ENCODE peak calls at places on chromosomes 6 and 20, in nine cellular contexts. N is ascending aorta, S is cardiac fibroblast, Q is HCT116, M is heart right ventricle, L is uterus, Y is adrenal gland, K is OCI-LY7, R is AG10803. G is an unnamed sample.

GRCh38 chr6:110329729-110330436 is 28.3 kb downstream of the METTL24 start:
- DNase-seq in N (no peak), S (peak), Q (no peak), M (no peak), L (no peak), Y (no peak), K (no peak), R (peak), G (no peak)

GRCh38 chr6:38912378-38912777 is 136.2 kb upstream of the GLP1R start:
- DNase-seq in N (no peak), S (no peak), Q (no peak), M (no peak), L (no peak), Y (no peak), K (no peak), R (no peak), G (no peak)

GRCh38 chr6:7086488-7086887 is 21.3 kb upstream of the RREB1 start:
- DNase-seq in N (no peak), S (peak), Q (no peak), M (no peak), L (peak), Y (peak), K (no peak), R (peak), G (peak)

GRCh38 chr20:41135888-41136243 is 1.5 kb upstream of the PLCG1 start:
- DNase-seq in N (no peak), S (no peak), Q (no peak), M (no peak), L (no peak), Y (no peak), K (no peak), R (no peak), G (no peak)

GRCh38 chr6:42727627-42728026 is 5.2 kb upstream of the PRPH2 start:
- DNase-seq in N (no peak), S (no peak), Q (no peak), M (no peak), L (peak), Y (no peak), K (no peak), R (no peak), G (no peak)

GRCh38 chr20:1486566-1486965 is 4.7 kb downstream of the SIRPB2 start:
- DNase-seq in N (no peak), S (no peak), Q (no peak), M (no peak), L (no peak), Y (no peak), K (no peak), R (no peak), G (no peak)

GRCh38 chr6:84868149-84868548 is 103.8 kb upstream of the TBX18 start:
- DNase-seq in N (no peak), S (no peak), Q (no peak), M (no peak), L (no peak), Y (no peak), K (no peak), R (no peak), G (no peak)

GRCh38 chr20:51656726-51657260 is 111.4 kb downstream of the ATP9A start:
- DNase-seq in N (no peak), S (no peak), Q (no peak), M (no peak), L (no peak), Y (no peak), K (no peak), R (no peak), G (no peak)

GRCh38 chr6:12791371-12791770 is 74.8 kb downstream of the PHACTR1 start:
- DNase-seq in N (no peak), S (no peak), Q (no peak), M (no peak), L (no peak), Y (no peak), K (no peak), R (peak), G (no peak)

GRCh38 chr20:37971561-37972127 is 61.6 kb downstream of the TTI1 start:
- DNase-seq in N (no peak), S (no peak), Q (no peak), M (no peak), L (no peak), Y (peak), K (no peak), R (no peak), G (no peak)

GRCh38 chr6:44006123-44006871 is 121.0 kb downstream of the MRPL14 start:
- DNase-seq in N (no peak), S (no peak), Q (no peak), M (no peak), L (no peak), Y (no peak), K (no peak), R (peak), G (peak)

GRCh38 chr20:23061713-23062561 is 12.5 kb upstream of the THBD start:
- DNase-seq in N (peak), S (peak), Q (no peak), M (peak), L (peak), Y (peak), K (peak), R (peak), G (peak)

GRCh38 chr6:6538301-6538700 is 50.2 kb upstream of the LY86 start:
- DNase-seq in N (no peak), S (no peak), Q (no peak), M (no peak), L (no peak), Y (no peak), K (no peak), R (no peak), G (no peak)

GRCh38 chr6:81781624-81782023 is 29.1 kb upstream of the TENT5A start:
- DNase-seq in N (no peak), S (no peak), Q (no peak), M (no peak), L (no peak), Y (no peak), K (no peak), R (no peak), G (no peak)

GRCh38 chr6:44805239-44805849 is 417.8 kb downstream of the CDC5L start:
- DNase-seq in N (no peak), S (peak), Q (no peak), M (no peak), L (no peak), Y (no peak), K (no peak), R (peak), G (peak)

GRCh38 chr6:161169690-161170089 is 104.2 kb downstream of the AGPAT4 start:
- DNase-seq in N (no peak), S (peak), Q (no peak), M (no peak), L (peak), Y (peak), K (peak), R (peak), G (peak)

GRCh38 chr6:55046869-55047422 is 127.4 kb upstream of the HCRTR2 start:
- DNase-seq in N (no peak), S (peak), Q (no peak), M (no peak), L (no peak), Y (no peak), K (no peak), R (no peak), G (no peak)

GRCh38 chr6:43393597-43393996 is 24.1 kb upstream of the ZNF318 start:
- DNase-seq in N (no peak), S (no peak), Q (no peak), M (no peak), L (no peak), Y (no peak), K (no peak), R (no peak), G (no peak)

GRCh38 chr6:99613398-99613704 is 6.7 kb downstream of the PRDM13 start:
- DNase-seq in N (no peak), S (peak), Q (no peak), M (peak), L (no peak), Y (no peak), K (peak), R (peak), G (no peak)

GRCh38 chr6:72654101-72654618 is 32.3 kb downstream of the KCNQ5 start:
- DNase-seq in N (no peak), S (no peak), Q (no peak), M (no peak), L (no peak), Y (no peak), K (no peak), R (no peak), G (no peak)

GRCh38 chr20:25863536-25864325 is 167.1 kb upstream of the ZNF337 start:
- DNase-seq in N (no peak), S (no peak), Q (no peak), M (no peak), L (no peak), Y (peak), K (no peak), R (no peak), G (no peak)

GRCh38 chr6:63418741-63419140 is 99.0 kb upstream of the LGSN start:
- DNase-seq in N (no peak), S (no peak), Q (no peak), M (no peak), L (no peak), Y (no peak), K (no peak), R (no peak), G (no peak)

GRCh38 chr6:84892666-84893065 is 128.3 kb upstream of the TBX18 start:
- DNase-seq in N (no peak), S (peak), Q (no peak), M (no peak), L (no peak), Y (no peak), K (no peak), R (peak), G (peak)

GRCh38 chr20:6576721-6577120 is 190.8 kb upstream of the BMP2 start:
- DNase-seq in N (no peak), S (peak), Q (no peak), M (no peak), L (no peak), Y (no peak), K (no peak), R (peak), G (peak)

GRCh38 chr20:57708694-57709673 is 831 bp downstream of the PMEPA1 start:
- DNase-seq in N (peak), S (peak), Q (no peak), M (peak), L (peak), Y (peak), K (no peak), R (no peak), G (no peak)

GRCh38 chr6:30877419-30878262 is 6.7 kb upstream of the DDR1 start:
- DNase-seq in N (peak), S (peak), Q (peak), M (peak), L (peak), Y (peak), K (peak), R (peak), G (peak)

GRCh38 chr6:14851286-14851685 is 394.6 kb upstream of the JARID2 start:
- DNase-seq in N (no peak), S (peak), Q (no peak), M (no peak), L (no peak), Y (no peak), K (no peak), R (peak), G (no peak)

GRCh38 chr6:132511159-132511835 is 1.6 kb downstream of the STX7 start:
- DNase-seq in N (no peak), S (peak), Q (no peak), M (no peak), L (no peak), Y (no peak), K (peak), R (no peak), G (no peak)

GRCh38 chr6:158653577-158654354 is 3.9 kb downstream of the SYTL3 start:
- DNase-seq in N (peak), S (no peak), Q (no peak), M (peak), L (no peak), Y (peak), K (no peak), R (peak), G (peak)

GRCh38 chr6:15907914-15908518 is 220.9 kb upstream of the MYLIP start:
- DNase-seq in N (no peak), S (no peak), Q (no peak), M (no peak), L (no peak), Y (no peak), K (no peak), R (no peak), G (no peak)

GRCh38 chr6:108714012-108714773 is 134.0 kb upstream of the ARMC2 start:
- DNase-seq in N (peak), S (peak), Q (no peak), M (no peak), L (peak), Y (peak), K (no peak), R (peak), G (peak)

GRCh38 chr6:169157474-169158181 is 96.0 kb downstream of the THBS2 start:
- DNase-seq in N (peak), S (peak), Q (no peak), M (no peak), L (no peak), Y (no peak), K (no peak), R (no peak), G (no peak)

GRCh38 chr6:104983776-104984175 is 26.9 kb downstream of the LIN28B start:
- DNase-seq in N (no peak), S (no peak), Q (no peak), M (no peak), L (no peak), Y (no peak), K (no peak), R (no peak), G (no peak)

GRCh38 chr6:74579794-74580193 is 626.1 kb downstream of the COL12A1 start:
- DNase-seq in N (no peak), S (no peak), Q (no peak), M (no peak), L (no peak), Y (no peak), K (no peak), R (no peak), G (no peak)

GRCh38 chr6:88141641-88142298 is 24.4 kb downstream of the CNR1 start:
- DNase-seq in N (no peak), S (no peak), Q (no peak), M (no peak), L (no peak), Y (no peak), K (peak), R (no peak), G (no peak)

GRCh38 chr6:1109134-1109533 is 202.8 kb upstream of the FOXQ1 start:
- DNase-seq in N (no peak), S (no peak), Q (no peak), M (no peak), L (no peak), Y (no peak), K (no peak), R (no peak), G (no peak)

GRCh38 chr6:97465877-97466710 is 183.1 kb upstream of the MMS22L start:
- DNase-seq in N (no peak), S (no peak), Q (no peak), M (no peak), L (no peak), Y (no peak), K (no peak), R (no peak), G (no peak)

GRCh38 chr20:10553326-10553984 is 118.3 kb downstream of the SLX4IP start:
- DNase-seq in N (peak), S (peak), Q (no peak), M (peak), L (peak), Y (peak), K (peak), R (peak), G (peak)

GRCh38 chr20:43752561-43753301 is 25.9 kb upstream of the GTSF1L start:
- DNase-seq in N (no peak), S (peak), Q (no peak), M (no peak), L (no peak), Y (peak), K (peak), R (peak), G (peak)

GRCh38 chr20:43750774-43751166 is 24.0 kb upstream of the GTSF1L start:
- DNase-seq in N (no peak), S (no peak), Q (no peak), M (no peak), L (no peak), Y (no peak), K (no peak), R (no peak), G (no peak)

GRCh38 chr20:43749734-43750294 is 23.0 kb upstream of the GTSF1L start:
- DNase-seq in N (peak), S (peak), Q (peak), M (peak), L (peak), Y (peak), K (peak), R (peak), G (peak)

GRCh38 chr20:43751167-43752050 is 24.6 kb upstream of the GTSF1L start:
- DNase-seq in N (no peak), S (peak), Q (no peak), M (no peak), L (no peak), Y (no peak), K (peak), R (peak), G (peak)

DNA sequence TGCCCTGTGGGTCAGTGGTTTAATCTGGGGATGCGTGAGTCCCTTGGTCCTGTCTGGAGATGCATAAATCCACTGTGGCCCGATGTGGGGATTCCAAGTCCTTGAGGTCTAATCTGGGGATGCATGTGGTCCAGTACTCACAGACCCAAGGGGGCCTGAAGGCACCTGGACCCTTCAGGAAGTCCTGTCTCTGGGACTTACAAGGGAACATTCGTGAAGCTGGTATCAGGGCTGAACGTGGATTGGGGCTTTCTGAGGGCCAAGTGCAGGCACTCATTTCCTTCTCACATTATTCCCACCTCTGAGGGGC is 25.2 kb upstream of the GTSF1L start:
- DNase-seq in N (no peak), S (no peak), Q (no peak), M (no peak), L (no peak), Y (no peak), K (no peak), R (no peak), G (no peak)
- H3K4me3 ChIP-seq in N (no peak), S (no peak), Q (no peak), M (no peak), L (no peak), Y (no peak), K (peak), R (no peak), G (no peak)

GRCh38 chr6:52887912-52888535 is 21.5 kb downstream of the GSTA3 start:
- DNase-seq in N (no peak), S (no peak), Q (no peak), M (no peak), L (no peak), Y (no peak), K (no peak), R (no peak), G (no peak)

GRCh38 chr6:52881662-52881995 is 27.9 kb downstream of the GSTA3 start:
- DNase-seq in N (no peak), S (no peak), Q (no peak), M (no peak), L (no peak), Y (no peak), K (no peak), R (no peak), G (no peak)

GRCh38 chr6:52877786-52878185 is 31.7 kb downstream of the GSTA3 start:
- DNase-seq in N (no peak), S (no peak), Q (no peak), M (no peak), L (no peak), Y (no peak), K (no peak), R (peak), G (peak)

GRCh38 chr6:52877168-52877567 is 32.3 kb downstream of the GSTA3 start:
- DNase-seq in N (no peak), S (peak), Q (peak), M (no peak), L (no peak), Y (no peak), K (no peak), R (peak), G (peak)

DNA sequence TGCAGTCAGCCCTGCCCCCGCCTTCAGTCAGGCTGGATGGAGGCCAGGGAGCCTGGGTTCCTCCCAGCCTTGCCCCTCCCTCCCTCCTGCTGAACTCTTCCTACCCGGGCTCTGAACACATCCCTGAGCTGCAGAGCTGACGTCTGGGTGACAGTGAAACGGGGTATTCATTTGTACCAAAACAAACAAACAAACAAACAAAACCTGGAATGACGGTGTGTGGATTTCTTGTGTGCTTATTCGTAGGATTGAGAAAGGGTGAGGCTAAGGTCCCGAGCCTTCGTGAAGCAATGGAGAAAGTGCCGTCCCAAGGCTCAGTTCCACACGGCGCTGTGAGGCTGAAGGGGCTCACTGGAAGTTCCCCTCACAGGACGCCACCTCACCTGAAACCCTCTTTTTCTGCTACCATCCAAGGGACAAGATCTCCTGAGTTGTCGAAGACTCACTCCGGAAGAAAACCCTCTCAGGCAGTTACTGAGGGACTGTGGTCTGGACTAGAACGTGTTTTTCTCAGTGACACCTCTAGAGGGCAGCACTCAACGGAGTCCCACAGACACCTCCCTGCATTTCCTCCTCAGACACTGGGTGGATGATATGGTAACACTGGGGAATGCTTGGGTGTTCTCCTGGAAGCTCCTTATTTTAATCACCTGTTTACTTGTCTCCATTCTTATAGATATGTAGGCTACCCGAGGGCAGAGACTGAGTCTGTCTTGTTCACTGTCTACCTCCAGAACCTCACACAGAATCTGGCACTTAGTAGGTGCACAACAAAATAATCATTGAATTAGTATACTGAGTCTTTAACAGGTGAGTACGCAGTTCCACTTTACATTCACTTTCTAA is 27.3 kb downstream of the GSTA3 start:
- DNase-seq in N (peak), S (peak), Q (peak), M (peak), L (peak), Y (peak), K (peak), R (peak), G (peak)
- TF ChIP-seq CTCF in N (peak), S (peak), Q (peak), M (peak), L (peak), Y (peak), K (peak), R (peak), G (peak)

GRCh38 chr6:35764238-35764896 is 12.0 kb upstream of the CLPSL2 start:
- DNase-seq in N (no peak), S (no peak), Q (peak), M (no peak), L (no peak), Y (no peak), K (no peak), R (no peak), G (no peak)
- H3K4me3 ChIP-seq in N (no peak), S (no peak), Q (peak), M (no peak), L (no peak), Y (no peak), K (no peak), R (no peak), G (no peak)

DNA sequence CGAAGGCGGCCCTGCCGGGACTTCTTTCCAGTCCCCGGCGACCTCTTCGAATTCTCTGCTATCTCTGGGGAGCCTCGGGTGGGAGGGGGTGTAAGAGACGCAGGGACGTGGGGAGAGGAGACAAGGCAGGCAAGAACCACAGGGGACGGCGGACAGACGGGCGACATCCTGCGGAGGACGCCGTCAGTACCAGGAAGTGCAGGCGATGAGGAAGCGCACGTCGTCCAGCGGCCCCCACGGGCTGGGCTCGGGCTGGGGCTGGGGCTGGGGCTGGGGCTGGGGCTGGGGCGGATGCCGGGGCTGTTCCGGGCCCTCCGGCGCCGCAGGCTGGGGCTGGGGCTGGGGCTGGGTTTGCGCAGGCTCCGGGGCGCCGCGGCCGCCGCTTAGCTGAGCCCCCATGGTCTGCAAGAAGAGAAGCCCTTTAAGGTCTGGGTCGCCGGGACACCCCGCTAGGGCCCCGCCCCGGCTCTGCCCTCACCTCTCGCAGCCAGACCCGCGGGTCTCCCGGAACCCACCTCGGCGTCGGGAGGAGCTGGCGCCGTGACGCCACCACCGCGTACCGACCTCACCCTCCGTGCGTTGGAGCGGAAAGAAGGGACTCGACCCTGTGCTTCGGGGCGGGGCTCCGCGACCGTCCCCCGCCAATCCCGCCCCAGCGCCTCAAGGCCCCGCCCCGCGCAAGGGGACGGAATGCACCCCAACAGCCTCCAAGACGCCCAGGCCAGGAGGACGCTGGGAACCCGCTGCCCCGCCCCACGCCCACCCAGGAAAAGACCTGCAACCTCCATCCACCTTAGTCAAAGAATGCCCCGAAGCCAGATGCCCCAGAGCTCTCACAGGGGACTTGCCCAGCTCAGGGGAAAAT is at the start of gene MMP24OS:
- DNase-seq in N (peak), S (peak), Q (peak), M (peak), L (peak), Y (peak), K (peak), R (peak), G (peak)
- TF ChIP-seq CTCF in N (peak), S (peak), Q (peak), M (no peak), L (peak), Y (peak), K (peak), R (peak), G (peak)